ENCODE peak calls at places on chromosomes 4 and X, in ten cellular contexts. T is astrocyte of the cerebellum, O is MCF 10A, E is cardiac muscle cell, Z is pons, K is D721Med, W is HT-29, V is T follicular helper cell, Y is NCI-H1417, H is iris pigment epithelial cell. G is an unnamed sample.

GRCh38 chr4:23945521-23946017 is 55.7 kb upstream of the PPARGC1A start:
- DNase-seq in T (no peak), O (peak), E (no peak), Z (no peak), K (no peak), W (peak), V (no peak), Y (no peak), H (peak), G (peak)

GRCh38 chr4:99722662-99723061 is 65.0 kb upstream of the C4orf54 start:
- DNase-seq in T (no peak), O (no peak), E (peak), Z (no peak), K (no peak), W (no peak), V (no peak), Y (no peak), H (no peak), G (peak)

GRCh38 chr4:173252024-173252935 is 81.9 kb downstream of the HMGB2 start:
- DNase-seq in T (peak), O (peak), E (peak), Z (peak), K (no peak), W (peak), V (no peak), Y (peak), H (peak), G (peak)

GRCh38 chr4:4856071-4857000 is 3.1 kb upstream of the MSX1 start:
- DNase-seq in T (no peak), O (no peak), E (no peak), Z (peak), K (no peak), W (no peak), V (no peak), Y (peak), H (no peak), G (peak)

GRCh38 chr4:157048248-157048647 is 27.7 kb upstream of the GLRB start:
- DNase-seq in T (no peak), O (peak), E (no peak), Z (no peak), K (no peak), W (no peak), V (no peak), Y (no peak), H (peak), G (peak)

GRCh38 chrX:41259516-41259915 is 74.4 kb upstream of the DDX3X start:
- DNase-seq in T (no peak), O (no peak), E (no peak), Z (no peak), K (no peak), W (no peak), V (no peak), Y (no peak), H (no peak), G (no peak)

GRCh38 chrX:120755066-120755846 is 120.4 kb downstream of the CT47B1 start:
- DNase-seq in T (no peak), O (no peak), E (no peak), Z (no peak), K (no peak), W (no peak), V (peak), Y (peak), H (no peak), G (peak)

GRCh38 chr4:5893013-5893580 is at the start of gene CRMP1:
- DNase-seq in T (no peak), O (no peak), E (peak), Z (no peak), K (peak), W (no peak), V (no peak), Y (peak), H (peak), G (peak)

GRCh38 chr4:89757154-89757723 is 79.7 kb downstream of the SNCA start:
- DNase-seq in T (no peak), O (no peak), E (no peak), Z (no peak), K (no peak), W (no peak), V (no peak), Y (peak), H (no peak), G (no peak)

GRCh38 chrX:31931225-31931624 is 859.4 kb upstream of the FTHL17 start:
- DNase-seq in T (peak), O (peak), E (no peak), Z (no peak), K (no peak), W (no peak), V (no peak), Y (no peak), H (peak), G (no peak)

GRCh38 chr4:16224669-16225068 is 1.6 kb downstream of the TAPT1 start:
- DNase-seq in T (no peak), O (no peak), E (no peak), Z (no peak), K (no peak), W (no peak), V (no peak), Y (peak), H (no peak), G (no peak)

GRCh38 chr4:93814141-93814540 is 14.4 kb upstream of the ATOH1 start:
- DNase-seq in T (no peak), O (peak), E (no peak), Z (no peak), K (no peak), W (no peak), V (no peak), Y (no peak), H (no peak), G (no peak)

GRCh38 chr4:156889616-156890594 is 81.7 kb downstream of the PDGFC start:
- DNase-seq in T (peak), O (peak), E (no peak), Z (peak), K (no peak), W (no peak), V (no peak), Y (no peak), H (peak), G (no peak)

GRCh38 chr4:176788248-176788647 is 4.5 kb downstream of the VEGFC start:
- DNase-seq in T (no peak), O (no peak), E (no peak), Z (no peak), K (no peak), W (no peak), V (no peak), Y (no peak), H (no peak), G (no peak)

GRCh38 chr4:15756361-15756861 is 21.7 kb upstream of the CD38 start:
- DNase-seq in T (no peak), O (peak), E (no peak), Z (no peak), K (no peak), W (peak), V (peak), Y (no peak), H (peak), G (no peak)

GRCh38 chrX:19846995-19847790 is 40.2 kb downstream of the SH3KBP1 start:
- DNase-seq in T (peak), O (peak), E (no peak), Z (no peak), K (no peak), W (peak), V (no peak), Y (no peak), H (peak), G (peak)

GRCh38 chr4:131366724-131367123 is 1782.4 kb upstream of the PCDH10 start:
- DNase-seq in T (no peak), O (no peak), E (no peak), Z (no peak), K (no peak), W (no peak), V (no peak), Y (no peak), H (no peak), G (no peak)

GRCh38 chr4:84258905-84259830 is 239.9 kb downstream of the NKX6-1 start:
- DNase-seq in T (peak), O (peak), E (no peak), Z (no peak), K (no peak), W (peak), V (no peak), Y (no peak), H (peak), G (peak)

GRCh38 chrX:42746606-42747005 is 31.4 kb downstream of the PPP1R2C start:
- DNase-seq in T (no peak), O (no peak), E (no peak), Z (no peak), K (no peak), W (no peak), V (no peak), Y (no peak), H (peak), G (peak)

GRCh38 chrX:53018627-53019026 is 30.0 kb upstream of the GPR173 start:
- DNase-seq in T (no peak), O (no peak), E (no peak), Z (no peak), K (no peak), W (no peak), V (no peak), Y (peak), H (no peak), G (no peak)

GRCh38 chr4:4766570-4766969 is 92.9 kb upstream of the MSX1 start:
- DNase-seq in T (no peak), O (no peak), E (no peak), Z (no peak), K (no peak), W (no peak), V (no peak), Y (no peak), H (no peak), G (no peak)

GRCh38 chr4:147596976-147597375 is 20.2 kb upstream of the TMEM184C start:
- DNase-seq in T (peak), O (peak), E (no peak), Z (no peak), K (no peak), W (peak), V (no peak), Y (peak), H (peak), G (no peak)

GRCh38 chr4:21901831-21902230 is 46.7 kb downstream of the KCNIP4 start:
- DNase-seq in T (no peak), O (peak), E (no peak), Z (no peak), K (no peak), W (no peak), V (no peak), Y (no peak), H (peak), G (no peak)

GRCh38 chr4:117135634-117136354 is 50.4 kb upstream of the TRAM1L1 start:
- DNase-seq in T (no peak), O (no peak), E (no peak), Z (no peak), K (no peak), W (no peak), V (no peak), Y (no peak), H (no peak), G (no peak)

GRCh38 chrX:129540068-129540653 is at the start of gene OCRL:
- DNase-seq in T (no peak), O (peak), E (peak), Z (peak), K (peak), W (peak), V (peak), Y (peak), H (peak), G (peak)

GRCh38 chr4:41241919-41242318 is 14.8 kb upstream of the UCHL1 start:
- DNase-seq in T (no peak), O (no peak), E (no peak), Z (no peak), K (no peak), W (no peak), V (no peak), Y (no peak), H (no peak), G (no peak)

GRCh38 chr4:186840222-186840701 is 116.6 kb upstream of the FAT1 start:
- DNase-seq in T (no peak), O (no peak), E (no peak), Z (no peak), K (no peak), W (no peak), V (no peak), Y (no peak), H (peak), G (no peak)

GRCh38 chrX:51568586-51568985 is 50.1 kb downstream of the CENPVL3 start:
- DNase-seq in T (no peak), O (peak), E (no peak), Z (no peak), K (no peak), W (no peak), V (no peak), Y (no peak), H (peak), G (no peak)

GRCh38 chr4:26197018-26197779 is 123.6 kb upstream of the RBPJ start:
- DNase-seq in T (peak), O (peak), E (no peak), Z (no peak), K (no peak), W (peak), V (peak), Y (no peak), H (peak), G (no peak)

GRCh38 chrX:123086768-123087167 is 97.3 kb upstream of the GRIA3 start:
- DNase-seq in T (no peak), O (no peak), E (no peak), Z (no peak), K (no peak), W (no peak), V (no peak), Y (no peak), H (no peak), G (no peak)

GRCh38 chrX:19776753-19777152 is 110.6 kb downstream of the SH3KBP1 start:
- DNase-seq in T (no peak), O (no peak), E (no peak), Z (no peak), K (no peak), W (no peak), V (no peak), Y (no peak), H (no peak), G (no peak)

GRCh38 chr4:41260315-41260714 is 3.6 kb downstream of the UCHL1 start:
- DNase-seq in T (no peak), O (no peak), E (no peak), Z (no peak), K (no peak), W (no peak), V (no peak), Y (no peak), H (no peak), G (no peak)

GRCh38 chrX:68498508-68499379 is at the start of gene YIPF6:
- DNase-seq in T (no peak), O (peak), E (peak), Z (peak), K (peak), W (peak), V (peak), Y (peak), H (peak), G (peak)

GRCh38 chrX:12814434-12814833 is 23.2 kb downstream of the PRPS2 start:
- DNase-seq in T (peak), O (peak), E (peak), Z (peak), K (no peak), W (peak), V (peak), Y (peak), H (peak), G (peak)

GRCh38 chrX:128698528-128698927 is 646.3 kb upstream of the ACTRT1 start:
- DNase-seq in T (no peak), O (peak), E (no peak), Z (no peak), K (no peak), W (no peak), V (no peak), Y (no peak), H (no peak), G (no peak)

GRCh38 chrX:53269536-53270107 is 11.8 kb downstream of the IQSEC2 start:
- DNase-seq in T (no peak), O (no peak), E (no peak), Z (no peak), K (no peak), W (no peak), V (no peak), Y (no peak), H (no peak), G (no peak)

GRCh38 chr4:3612275-3612674 is 80.1 kb upstream of the LRPAP1 start:
- DNase-seq in T (no peak), O (no peak), E (no peak), Z (no peak), K (no peak), W (no peak), V (no peak), Y (no peak), H (no peak), G (no peak)

GRCh38 chr4:78774395-78774794 is 1.8 kb upstream of the BMP2K start:
- DNase-seq in T (no peak), O (no peak), E (no peak), Z (no peak), K (no peak), W (no peak), V (no peak), Y (no peak), H (no peak), G (no peak)

GRCh38 chr4:152485726-152486276 is 50.1 kb downstream of the FBXW7 start:
- DNase-seq in T (peak), O (peak), E (no peak), Z (no peak), K (no peak), W (peak), V (peak), Y (peak), H (peak), G (peak)